ENCODE peak calls at places on chromosomes 2 and 18, in ten cellular contexts. K is M059J; Q is activated CD4-positive, CD25-positive, alpha-beta regulatory T cell treated with anti-CD3 and anti-CD28 coated beads, Interleukin-2, amount 50 U/mL, for 16 hours; L is mesothelial cell of epicardium; F is suprapubic skin; G is GM13977; E is RPMI8226; H is cardiac fibroblast; U is occipital lobe; T is mammary epithelial cell. Z is an unnamed sample.

GRCh38 chr2:63861220-63861822 is 19.6 kb downstream of the UGP2 start:
- DNase-seq in F (no peak), T (no peak), H (peak; percentile 85), G (peak; percentile 42), E (peak; percentile 46), Q (peak; percentile 35), L (peak; percentile 45), K (peak; percentile 22), U (no peak), Z (peak; percentile 21)

GRCh38 chr2:188940171-188940570 is 34.0 kb upstream of the COL3A1 start:
- DNase-seq in L (no peak), Q (no peak), K (no peak), E (no peak), H (peak; percentile 71), U (no peak), G (no peak), F (no peak), T (no peak), Z (no peak)

GRCh38 chr2:56801770-56802169 is 618.0 kb downstream of the CCDC85A start:
- DNase-seq in F (no peak), H (peak; percentile 36), L (no peak), Q (no peak), G (no peak), E (no peak), K (peak; percentile 72), U (no peak), T (peak; percentile 1), Z (no peak)

GRCh38 chr2:47321411-47322031 is 81.4 kb upstream of the MSH2 start:
- DNase-seq in K (no peak), T (no peak), F (no peak), H (no peak), G (no peak), U (no peak), L (no peak), Q (no peak), E (peak; percentile 90), Z (no peak)

GRCh38 chr2:168858146-168858545 is 32.1 kb downstream of the SPC25 start:
- DNase-seq in L (no peak), Q (no peak), T (no peak), E (no peak), U (no peak), F (no peak), G (no peak), H (no peak), K (no peak), Z (no peak)

GRCh38 chr2:80858955-80859354 is 554.4 kb upstream of the LRRTM1 start:
- DNase-seq in L (no peak), H (peak; percentile 0), G (no peak), K (no peak), U (no peak), E (no peak), T (no peak), F (no peak), Q (no peak), Z (no peak)

GRCh38 chr18:58005885-58006523 is 38.0 kb upstream of the NEDD4L start:
- DNase-seq in L (no peak), F (no peak), G (no peak), H (peak; percentile 95), T (peak; percentile 84), U (no peak), E (no peak), K (peak; percentile 92), Q (no peak), Z (no peak)

GRCh38 chr2:112938904-112939303 is 27.9 kb downstream of the IL37 start:
- DNase-seq in H (peak; percentile 24), U (no peak), Q (no peak), E (peak; percentile 9), G (no peak), K (peak; percentile 95), T (peak; percentile 90), F (no peak), L (no peak), Z (no peak)

GRCh38 chr2:59196511-59196910 is 955.4 kb upstream of the FANCL start:
- DNase-seq in U (no peak), H (peak; percentile 2), G (no peak), F (no peak), L (no peak), E (no peak), T (no peak), Q (no peak), K (peak; percentile 10), Z (no peak)

GRCh38 chr2:176473177-176473576 is 203.9 kb downstream of the MTX2 start:
- DNase-seq in K (peak; percentile 59), G (no peak), H (peak; percentile 35), T (peak; percentile 96), F (no peak), U (no peak), Q (no peak), L (no peak), E (peak; percentile 72), Z (no peak)

GRCh38 chr18:46632401-46633089 is 24.5 kb downstream of the LOXHD1 start:
- DNase-seq in Q (no peak), L (peak; percentile 34), H (peak; percentile 34), E (no peak), G (no peak), U (peak; percentile 65), K (peak; percentile 91), F (no peak), T (peak; percentile 91), Z (no peak)

GRCh38 chr2:74374509-74375205 is 5.5 kb downstream of the DCTN1 start:
- DNase-seq in H (peak; percentile 84), T (no peak), Q (no peak), F (no peak), U (peak; percentile 92), E (no peak), L (peak; percentile 74), K (no peak), G (no peak), Z (peak; percentile 65)

GRCh38 chr2:132426621-132427020 is 10.0 kb downstream of the GPR39 start:
- DNase-seq in U (no peak), Q (no peak), L (no peak), T (no peak), H (no peak), E (no peak), K (no peak), F (no peak), G (no peak), Z (no peak)

GRCh38 chr2:11967946-11968465 is 221.6 kb downstream of the LPIN1 start:
- DNase-seq in U (no peak), E (no peak), G (no peak), L (peak; percentile 47), Q (no peak), T (peak; percentile 87), H (peak; percentile 43), F (no peak), K (peak; percentile 56), Z (no peak)

Z was measured in psoas muscle.